ENCODE peak calls at places on chromosome 1, in five cellular contexts. One of them, this sample, is unnamed.

GRCh38 chr1:229059671-229060079 is 211.2 kb upstream of the RAB4A start:
- DNase-seq in K562: no peak
- DNase-seq in H1: no peak
- DNase-seq in A549: no peak
- DNase-seq in IMR-90: peak
- DNase-seq in this sample: no peak

GRCh38 chr1:231632119-231632518 is 5.5 kb downstream of the DISC1 start:
- DNase-seq in H1: no peak
- DNase-seq in A549: no peak
- DNase-seq in IMR-90: no peak
- DNase-seq in K562: no peak
- DNase-seq in this sample: peak

GRCh38 chr1:212584092-212584886 is 24.3 kb upstream of the ATF3 start:
- DNase-seq in H1: no peak
- DNase-seq in IMR-90: no peak
- DNase-seq in A549: no peak
- DNase-seq in K562: no peak
- DNase-seq in this sample: no peak

GRCh38 chr1:223001653-223002634 is 141.1 kb downstream of the TLR5 start:
- DNase-seq in H1: no peak
- DNase-seq in K562: no peak
- DNase-seq in IMR-90: no peak
- DNase-seq in A549: no peak
- DNase-seq in this sample: no peak

GRCh38 chr1:58515794-58516401 is 30.6 kb downstream of the OMA1 start:
- DNase-seq in H1: no peak
- DNase-seq in A549: peak
- DNase-seq in K562: peak
- DNase-seq in IMR-90: peak
- DNase-seq in this sample: peak

GRCh38 chr1:227732586-227733308 is 2.4 kb downstream of the JMJD4 start:
- DNase-seq in H1: no peak
- DNase-seq in A549: no peak
- DNase-seq in K562: no peak
- DNase-seq in IMR-90: no peak
- DNase-seq in this sample: no peak

GRCh38 chr1:234369784-234370183 is 3.5 kb upstream of the COA6 start:
- DNase-seq in K562: no peak
- DNase-seq in A549: no peak
- DNase-seq in H1: no peak
- DNase-seq in IMR-90: peak
- DNase-seq in this sample: no peak

GRCh38 chr1:193183019-193183643 is 3.3 kb downstream of the B3GALT2 start:
- DNase-seq in IMR-90: peak
- DNase-seq in A549: no peak
- DNase-seq in K562: peak
- DNase-seq in H1: no peak
- DNase-seq in this sample: peak

GRCh38 chr1:76330993-76331603 is 256.6 kb downstream of the ST6GALNAC3 start:
- DNase-seq in IMR-90: peak
- DNase-seq in K562: peak
- DNase-seq in H1: no peak
- DNase-seq in A549: peak
- DNase-seq in this sample: peak

GRCh38 chr1:95780836-95781235 is 546.8 kb downstream of the RWDD3 start:
- DNase-seq in H1: no peak
- DNase-seq in A549: no peak
- DNase-seq in IMR-90: no peak
- DNase-seq in K562: no peak
- DNase-seq in this sample: no peak

GRCh38 chr1:176469450-176469985 is 6.5 kb downstream of the PAPPA2 start:
- DNase-seq in K562: no peak
- DNase-seq in A549: no peak
- DNase-seq in H1: no peak
- DNase-seq in IMR-90: peak
- DNase-seq in this sample: no peak

GRCh38 chr1:167782946-167783345 is 61.2 kb downstream of the MPZL1 start:
- DNase-seq in A549: no peak
- DNase-seq in H1: no peak
- DNase-seq in K562: no peak
- DNase-seq in IMR-90: no peak
- DNase-seq in this sample: no peak

GRCh38 chr1:21864730-21865129 is 52.7 kb downstream of the LDLRAD2 start:
- DNase-seq in H1: no peak
- DNase-seq in IMR-90: no peak
- DNase-seq in A549: no peak
- DNase-seq in K562: no peak
- DNase-seq in this sample: no peak

GRCh38 chr1:84763912-84764675 is 73.8 kb upstream of the SSX2IP start:
- DNase-seq in H1: no peak
- DNase-seq in K562: no peak
- DNase-seq in A549: no peak
- DNase-seq in IMR-90: no peak
- DNase-seq in this sample: no peak

GRCh38 chr1:175543447-175543846 is 199.9 kb downstream of the TNR start:
- DNase-seq in IMR-90: no peak
- DNase-seq in A549: no peak
- DNase-seq in K562: no peak
- DNase-seq in H1: no peak
- DNase-seq in this sample: no peak

GRCh38 chr1:30682396-30683275 is 40.7 kb downstream of the MATN1 start:
- DNase-seq in A549: no peak
- DNase-seq in K562: no peak
- DNase-seq in H1: no peak
- DNase-seq in IMR-90: no peak
- DNase-seq in this sample: no peak

GRCh38 chr1:147847831-147848230 is 54.8 kb upstream of the GJA8 start:
- DNase-seq in A549: no peak
- DNase-seq in H1: no peak
- DNase-seq in IMR-90: no peak
- DNase-seq in K562: peak
- DNase-seq in this sample: no peak

GRCh38 chr1:203628185-203628996 is 1.8 kb downstream of the ATP2B4 start:
- DNase-seq in K562: no peak
- DNase-seq in A549: no peak
- DNase-seq in H1: peak
- DNase-seq in IMR-90: peak
- DNase-seq in this sample: no peak

GRCh38 chr1:160628799-160629263 is 18.0 kb downstream of the SLAMF1 start:
- DNase-seq in A549: no peak
- DNase-seq in H1: no peak
- DNase-seq in IMR-90: no peak
- DNase-seq in K562: no peak
- DNase-seq in this sample: no peak

GRCh38 chr1:62405247-62405646 is 31.6 kb upstream of the USP1 start:
- DNase-seq in K562: no peak
- DNase-seq in A549: no peak
- DNase-seq in IMR-90: no peak
- DNase-seq in H1: no peak
- DNase-seq in this sample: no peak

GRCh38 chr1:211522804-211523203 is 30.8 kb upstream of the RD3 start:
- DNase-seq in A549: no peak
- DNase-seq in H1: no peak
- DNase-seq in K562: no peak
- DNase-seq in IMR-90: no peak
- DNase-seq in this sample: no peak

GRCh38 chr1:211527006-211527405 is 35.0 kb upstream of the RD3 start:
- DNase-seq in H1: no peak
- DNase-seq in A549: no peak
- DNase-seq in K562: no peak
- DNase-seq in IMR-90: no peak
- DNase-seq in this sample: no peak

GRCh38 chr1:211525101-211525676 is 33.2 kb upstream of the RD3 start:
- DNase-seq in K562: no peak
- DNase-seq in H1: no peak
- DNase-seq in IMR-90: no peak
- DNase-seq in A549: no peak
- DNase-seq in this sample: no peak

GRCh38 chr1:211526101-211526500 is 34.1 kb upstream of the RD3 start:
- DNase-seq in IMR-90: no peak
- DNase-seq in A549: no peak
- DNase-seq in H1: no peak
- DNase-seq in K562: no peak
- DNase-seq in this sample: no peak

DNA sequence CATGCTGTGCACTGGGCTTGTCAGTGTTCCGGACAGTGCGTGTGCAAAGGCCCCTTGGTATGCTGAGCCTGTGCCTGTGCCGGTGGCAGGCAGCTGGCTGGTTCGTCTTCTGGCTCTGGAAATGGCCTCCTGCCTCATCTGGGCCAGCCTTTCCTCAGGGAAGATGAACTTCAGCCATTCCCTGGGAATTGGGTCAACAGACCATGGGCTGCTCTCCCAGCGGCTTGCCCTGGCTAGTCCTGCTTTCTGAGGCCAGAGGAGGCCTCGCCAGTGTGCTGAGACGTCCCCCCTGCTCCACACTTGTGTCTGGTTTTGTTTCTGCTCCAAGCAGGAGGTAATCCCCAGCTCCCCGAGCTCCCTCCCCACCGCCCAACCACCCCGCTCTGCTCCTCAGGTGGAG is 32.6 kb upstream of the RD3 start:
- DNase-seq in H1: no peak
- DNase-seq in IMR-90: no peak
- DNase-seq in K562: no peak
- DNase-seq in A549: no peak
- DNase-seq in this sample: no peak
- TF ChIP-seq MAFK in H1: no peak
- TF ChIP-seq MAFK in IMR-90: no peak
- TF ChIP-seq MAFK in K562: no peak
- TF ChIP-seq MAFK in A549: no peak
- TF ChIP-seq MAFK in this sample: no peak

DNA sequence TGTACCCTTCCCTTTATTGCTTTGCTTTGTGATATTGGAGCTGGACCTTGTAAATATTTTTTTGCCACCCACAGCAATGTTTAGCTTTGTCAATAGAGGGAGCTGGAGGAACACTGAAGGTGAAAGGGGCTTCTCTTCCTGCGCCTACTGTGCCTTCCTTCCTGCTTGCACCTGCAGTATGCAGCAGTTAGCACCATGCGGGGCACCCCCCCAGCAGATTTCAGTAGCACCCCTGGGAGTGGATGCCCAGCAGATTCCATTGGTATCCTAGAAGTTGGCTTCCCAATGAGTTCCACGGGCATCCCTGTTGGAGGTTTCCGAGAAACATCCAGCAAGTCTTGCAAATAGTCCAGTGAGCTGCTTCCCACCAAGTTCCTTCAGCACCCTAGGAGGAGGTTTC is 25.6 kb downstream of the S100A10 start:
- DNase-seq in A549: peak
- DNase-seq in H1: peak
- DNase-seq in IMR-90: peak
- DNase-seq in K562: no peak
- DNase-seq in this sample: peak
- TF ChIP-seq MAFK in A549: peak
- TF ChIP-seq MAFK in H1: no peak
- TF ChIP-seq MAFK in IMR-90: peak
- TF ChIP-seq MAFK in K562: peak
- TF ChIP-seq MAFK in this sample: peak

GRCh38 chr1:156489166-156489934 is 11.2 kb downstream of the MEF2D start:
- DNase-seq in IMR-90: peak
- DNase-seq in A549: no peak
- DNase-seq in H1: no peak
- DNase-seq in K562: peak
- DNase-seq in this sample: no peak

GRCh38 chr1:156492013-156492590 is 8.5 kb downstream of the MEF2D start:
- DNase-seq in A549: no peak
- DNase-seq in IMR-90: no peak
- DNase-seq in H1: no peak
- DNase-seq in K562: no peak
- DNase-seq in this sample: no peak

GRCh38 chr1:156489935-156490293 is 10.7 kb downstream of the MEF2D start:
- DNase-seq in K562: no peak
- DNase-seq in H1: no peak
- DNase-seq in A549: no peak
- DNase-seq in IMR-90: no peak
- DNase-seq in this sample: no peak

GRCh38 chr1:156491151-156491949 is 9.2 kb downstream of the MEF2D start:
- DNase-seq in K562: no peak
- DNase-seq in A549: no peak
- DNase-seq in IMR-90: no peak
- DNase-seq in H1: no peak
- DNase-seq in this sample: no peak

DNA sequence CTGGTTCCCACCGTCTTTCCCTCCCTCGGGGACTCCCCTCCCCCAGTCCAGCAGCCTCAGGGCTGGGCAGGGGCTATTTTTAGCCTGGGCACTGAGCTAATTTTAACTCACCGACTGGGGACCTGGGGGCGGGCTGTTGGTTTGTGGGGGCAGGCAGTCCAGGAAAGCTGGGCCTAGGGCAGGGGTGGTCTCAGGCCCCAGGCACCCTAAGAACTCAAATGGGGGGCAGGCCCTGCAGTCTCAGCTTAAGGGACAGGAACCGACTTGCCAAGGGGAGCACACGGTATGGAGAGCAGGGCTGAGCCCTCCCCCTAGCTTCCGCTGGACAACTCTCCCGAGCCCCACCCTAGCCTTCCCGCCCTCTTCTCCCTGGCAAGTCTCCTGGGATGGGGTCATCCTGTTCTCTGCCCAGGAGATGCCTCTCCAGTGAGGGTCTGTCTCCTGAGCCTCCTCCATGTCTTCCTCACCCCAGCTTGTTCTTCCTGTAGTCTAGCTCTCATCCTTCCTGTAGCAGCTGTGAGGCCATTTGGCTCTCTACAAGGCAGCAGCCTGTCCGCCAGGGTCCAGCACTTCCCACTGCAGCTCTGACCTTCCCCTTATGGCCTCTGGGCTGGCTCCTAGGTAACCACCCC is 10.1 kb downstream of the MEF2D start:
- DNase-seq in K562: no peak
- DNase-seq in A549: peak
- DNase-seq in IMR-90: no peak
- DNase-seq in H1: peak
- DNase-seq in this sample: no peak
- TF ChIP-seq MAFK in K562: no peak
- TF ChIP-seq MAFK in A549: no peak
- TF ChIP-seq MAFK in IMR-90: no peak
- TF ChIP-seq MAFK in H1: no peak
- TF ChIP-seq MAFK in this sample: no peak

DNA sequence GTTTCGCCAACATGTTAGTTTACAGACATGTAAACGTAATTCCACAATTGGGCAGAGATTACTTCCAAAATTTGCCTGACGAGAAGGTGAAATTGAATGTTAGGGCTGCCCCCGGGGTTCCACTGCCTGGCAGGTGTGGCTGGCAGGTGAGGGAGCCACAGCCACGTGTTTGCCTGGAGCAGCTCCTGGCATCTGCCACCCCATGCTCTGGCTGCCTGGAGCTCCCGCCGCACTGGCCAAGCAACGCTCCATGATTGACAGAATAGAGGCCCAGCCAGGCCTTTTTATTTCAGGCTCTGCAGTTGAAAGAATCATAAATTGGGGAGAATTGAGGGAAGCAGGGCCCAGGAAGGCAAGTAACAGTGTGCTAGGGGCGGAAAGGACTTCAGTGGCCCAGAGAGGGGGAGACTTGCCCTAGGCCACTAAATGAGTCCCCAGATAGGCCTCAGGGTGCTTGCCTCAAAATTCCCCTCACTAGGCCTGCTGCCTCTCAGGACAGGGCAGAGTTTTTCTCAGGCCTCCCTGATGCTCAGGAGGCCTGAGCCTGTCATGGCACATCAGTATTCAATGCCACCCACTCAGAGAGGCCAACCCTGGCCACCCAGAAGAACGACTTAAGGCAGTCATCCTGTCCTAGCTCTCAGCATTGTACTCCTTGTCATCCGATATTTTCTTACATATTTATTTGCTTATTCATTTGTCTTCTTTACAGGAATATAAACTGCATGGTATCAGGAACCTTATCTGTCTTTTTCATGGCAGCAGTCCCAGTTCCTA is 16.7 kb upstream of the S1PR1 start:
- DNase-seq in A549: no peak
- DNase-seq in K562: no peak
- DNase-seq in IMR-90: no peak
- DNase-seq in H1: no peak
- DNase-seq in this sample: no peak
- TF ChIP-seq MAFK in A549: no peak
- TF ChIP-seq MAFK in K562: no peak
- TF ChIP-seq MAFK in IMR-90: no peak
- TF ChIP-seq MAFK in H1: no peak
- TF ChIP-seq MAFK in this sample: no peak